ENCODE peak calls at places on chromosomes 13 and 19, in seven cellular contexts. Z is K562, W is WTC11, M is A549, Q is NB4, S is endothelial cell of umbilical vein, T is GM12878. Y is an unnamed sample.

GRCh38 chr19:6216996-6217751 is 62.6 kb downstream of the MLLT1 start:
- DNase-seq in Z (peak; percentile 81), W (peak; percentile 48), M (no peak), Q (no peak), S (no peak), T (no peak), Y (no peak)

GRCh38 chr19:21835429-21835809 is 563 bp downstream of the ZNF43 start:
- DNase-seq in Z (no peak), W (no peak), M (no peak), Q (no peak), S (no peak), T (no peak), Y (no peak)

GRCh38 chr19:19777692-19778091 is 43.9 kb downstream of the ZNF506 start:
- DNase-seq in Z (no peak), W (no peak), M (no peak), Q (no peak), S (no peak), T (no peak), Y (no peak)

GRCh38 chr19:51573331-51573730 is 2.2 kb downstream of the ZNF175 start:
- DNase-seq in Z (peak; percentile 37), W (no peak), M (no peak), Q (no peak), S (peak; percentile 34), T (no peak), Y (no peak)

GRCh38 chr13:95180513-95181245 is 120.6 kb downstream of the ABCC4 start:
- DNase-seq in Z (no peak), W (no peak), M (peak; percentile 33), Q (no peak), S (no peak), T (no peak), Y (no peak)

GRCh38 chr13:22801402-22802003 is 379.3 kb upstream of the SGCG start:
- DNase-seq in Z (no peak), W (no peak), M (peak; percentile 18), Q (peak; percentile 15), S (peak; percentile 15), T (no peak), Y (no peak)

GRCh38 chr13:107324416-107325204 is 756.7 kb upstream of the ARGLU1 start:
- DNase-seq in Z (no peak), W (no peak), M (no peak), Q (no peak), S (no peak), T (no peak), Y (no peak)

GRCh38 chr19:34393031-34393430 is 11.2 kb upstream of the PDCD2L start:
- DNase-seq in Z (no peak), W (no peak), M (no peak), Q (no peak), S (no peak), T (no peak), Y (no peak)

GRCh38 chr19:55173717-55174409 is 6.2 kb downstream of the SYT5 start:
- DNase-seq in Z (peak; percentile 94), W (peak; percentile 96), M (peak; percentile 93), Q (no peak), S (no peak), T (no peak), Y (peak; percentile 99)

GRCh38 chr13:112703449-112703848 is 13.6 kb downstream of the ATP11A start:
- DNase-seq in Z (no peak), W (no peak), M (no peak), Q (no peak), S (no peak), T (no peak), Y (no peak)

GRCh38 chr19:35048911-35049411 is 7.4 kb downstream of the HPN start:
- DNase-seq in Z (no peak), W (no peak), M (no peak), Q (no peak), S (no peak), T (no peak), Y (no peak)

GRCh38 chr13:77325371-77325941 is 1.4 kb downstream of the MYCBP2 start:
- DNase-seq in Z (no peak), W (no peak), M (no peak), Q (peak; percentile 31), S (peak; percentile 51), T (no peak), Y (no peak)

GRCh38 chr19:1646931-1647663 is 5.3 kb downstream of the TCF3 start:
- DNase-seq in Z (no peak), W (no peak), M (no peak), Q (no peak), S (no peak), T (no peak), Y (no peak)

GRCh38 chr19:2986951-2987491 is 9.7 kb downstream of the TLE6 start:
- DNase-seq in Z (no peak), W (peak; percentile 61), M (no peak), Q (no peak), S (peak; percentile 55), T (no peak), Y (peak; percentile 67)

GRCh38 chr19:5157186-5157585 is 183.4 kb downstream of the PTPRS start:
- DNase-seq in Z (no peak), W (no peak), M (no peak), Q (no peak), S (no peak), T (no peak), Y (no peak)

GRCh38 chr13:77150651-77151050 is 123.7 kb upstream of the FBXL3 start:
- DNase-seq in Z (no peak), W (no peak), M (no peak), Q (no peak), S (no peak), T (no peak), Y (no peak)

GRCh38 chr19:29397748-29398147 is 128.0 kb upstream of the VSTM2B start:
- DNase-seq in Z (no peak), W (no peak), M (no peak), Q (peak; percentile 2), S (no peak), T (no peak), Y (no peak)

GRCh38 chr13:80979035-80979641 is 638.2 kb upstream of the SPRY2 start:
- DNase-seq in Z (peak; percentile 11), W (peak; percentile 53), M (peak; percentile 70), Q (peak; percentile 73), S (peak; percentile 73), T (peak; percentile 11), Y (no peak)

GRCh38 chr19:35868172-35868822 is at the start of gene APLP1:
- DNase-seq in Z (peak; percentile 76), W (peak; percentile 69), M (peak; percentile 68), Q (peak; percentile 48), S (peak; percentile 39), T (no peak), Y (no peak)

GRCh38 chr19:50718255-50719118 is 1.1 kb downstream of the SHANK1 start:
- DNase-seq in Z (no peak), W (no peak), M (no peak), Q (peak; percentile 28), S (no peak), T (no peak), Y (peak; percentile 72)

GRCh38 chr13:47897411-47898050 is 103.5 kb downstream of the SUCLA2 start:
- DNase-seq in Z (no peak), W (peak; percentile 26), M (no peak), Q (no peak), S (no peak), T (no peak), Y (no peak)

GRCh38 chr13:33349996-33350826 is 64.7 kb upstream of the STARD13 start:
- DNase-seq in Z (no peak), W (peak; percentile 31), M (no peak), Q (no peak), S (peak; percentile 49), T (no peak), Y (no peak)

DNA sequence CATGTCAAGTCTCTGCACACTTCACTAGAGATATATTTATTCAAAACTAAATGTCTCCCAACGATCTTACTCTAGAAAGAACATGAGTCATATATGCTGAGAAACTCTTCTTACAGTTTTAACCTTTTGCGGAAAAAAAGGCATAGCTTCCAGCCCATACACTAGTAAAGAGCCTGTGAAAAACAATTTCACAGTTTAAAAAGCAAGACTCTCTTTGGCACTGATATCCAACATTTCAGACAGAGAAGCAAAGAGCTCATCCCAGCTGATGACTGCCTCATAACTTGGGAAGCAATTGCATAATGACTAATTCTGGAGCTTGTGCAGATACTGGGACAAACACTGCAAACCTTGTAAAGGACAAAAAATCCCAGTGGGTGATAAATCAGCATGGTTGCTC is 88.0 kb downstream of the ENOX1 start:
- DNase-seq in Z (no peak), W (no peak), M (no peak), Q (no peak), S (no peak), T (no peak), Y (no peak)
- TF ChIP-seq MAX in Z (no peak), W (no peak), M (no peak), Q (no peak), S (no peak), T (no peak), Y (no peak)

GRCh38 chr13:40231311-40231710 is 435.1 kb downstream of the FOXO1 start:
- DNase-seq in Z (no peak), W (no peak), M (no peak), Q (no peak), S (no peak), T (no peak), Y (no peak)
- TF ChIP-seq MAX in Z (no peak), W (no peak), M (no peak), Q (no peak), S (no peak), T (no peak), Y (no peak)

GRCh38 chr13:64910061-64910460 is 2320.1 kb downstream of the PCDH9 start:
- DNase-seq in Z (no peak), W (no peak), M (no peak), Q (no peak), S (no peak), T (no peak), Y (no peak)
- TF ChIP-seq MAX in Z (no peak), W (no peak), M (no peak), Q (no peak), S (no peak), T (no peak), Y (no peak)

DNA sequence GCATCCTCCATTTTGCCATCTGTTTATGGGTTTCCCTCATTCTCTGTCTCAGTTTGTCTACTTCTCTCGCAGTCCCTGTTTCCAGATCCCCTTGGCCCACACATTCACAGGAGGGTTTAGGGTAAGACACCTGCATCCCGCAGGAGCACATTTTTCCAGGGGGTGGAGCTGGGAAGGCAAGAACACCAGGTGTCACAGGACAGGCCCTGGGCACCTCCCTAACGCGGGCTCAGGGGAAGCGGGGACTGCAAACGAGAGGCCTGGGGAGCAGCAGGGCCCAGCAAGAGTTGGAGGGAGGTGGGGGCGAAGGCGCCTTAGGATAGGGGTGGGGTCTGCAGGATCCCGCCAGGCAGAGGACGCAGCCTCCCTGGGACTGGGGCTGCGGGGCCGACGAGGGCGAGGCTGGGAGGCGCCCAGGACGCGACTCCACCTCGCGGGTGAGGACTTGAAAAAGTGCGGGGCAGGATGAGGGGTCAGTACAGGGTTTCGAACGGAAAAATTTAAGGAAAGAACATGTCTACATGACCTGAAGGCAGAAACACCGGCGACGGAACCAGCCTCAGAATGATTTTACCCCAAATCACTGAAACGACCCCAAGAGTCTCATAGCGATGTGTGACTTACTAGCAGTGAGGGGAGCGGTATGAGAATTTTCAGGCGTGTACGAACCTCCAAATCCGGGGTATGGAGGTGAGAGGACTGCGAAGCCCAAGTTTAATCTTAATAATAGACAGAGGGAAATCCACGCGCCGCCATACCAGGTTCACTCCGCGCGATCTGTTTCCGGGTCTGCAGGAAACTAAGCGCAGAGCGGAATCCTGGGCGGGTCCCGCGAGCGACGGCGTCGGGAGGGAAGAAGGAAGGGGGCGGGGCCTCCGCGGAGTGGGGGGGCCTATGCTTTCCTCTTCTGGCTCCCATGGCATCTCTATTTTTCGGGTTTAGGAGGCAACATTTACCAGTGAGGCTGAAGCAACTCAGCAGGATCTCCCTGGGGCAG is 7.1 kb upstream of the ERVV-2 start:
- DNase-seq in Z (peak; percentile 47), W (peak; percentile 76), M (no peak), Q (no peak), S (peak; percentile 42), T (no peak), Y (peak; percentile 58)
- TF ChIP-seq MAX in Z (no peak), W (no peak), M (no peak), Q (no peak), S (no peak), T (no peak), Y (no peak)

GRCh38 chr13:98571955-98572662 is 4.8 kb downstream of the STK24 start:
- DNase-seq in Z (no peak), W (no peak), M (no peak), Q (no peak), S (peak; percentile 45), T (no peak), Y (no peak)
- TF ChIP-seq MAX in Z (peak; percentile 68), W (no peak), M (peak; percentile 30), Q (peak; percentile 36), S (no peak), T (peak; percentile 33), Y (peak; percentile 57)

Y was measured in H1.